ENCODE peak calls at places on chromosome 3, in four cellular contexts. One of them, this sample, is unnamed.
A peak's percentile ranks its signal among the peaks of the same experiment; 100 is the strongest.

GRCh38 chr3:107690522-107691138 is 167.9 kb downstream of the BBX start:
- DNase-seq in astrocyte of the spinal cord: peak; percentile 76
- DNase-seq in GM23338: peak; percentile 87
- DNase-seq in cardiac muscle cell: peak; percentile 59
- DNase-seq in this sample: no peak

GRCh38 chr3:3334456-3334855 is 155.0 kb upstream of the CRBN start:
- DNase-seq in astrocyte of the spinal cord: no peak
- DNase-seq in GM23338: no peak
- DNase-seq in cardiac muscle cell: no peak
- DNase-seq in this sample: no peak

GRCh38 chr3:86830566-86830965 is 160.4 kb downstream of the VGLL3 start:
- DNase-seq in GM23338: no peak
- DNase-seq in astrocyte of the spinal cord: peak; percentile 77
- DNase-seq in cardiac muscle cell: no peak
- DNase-seq in this sample: no peak

GRCh38 chr3:45948409-45948808 is 5.1 kb downstream of the CXCR6 start:
- DNase-seq in astrocyte of the spinal cord: peak; percentile 18
- DNase-seq in cardiac muscle cell: no peak
- DNase-seq in GM23338: no peak
- DNase-seq in this sample: no peak

GRCh38 chr3:194871143-194871863 is 185.6 kb downstream of the FAM43A start:
- DNase-seq in astrocyte of the spinal cord: peak; percentile 90
- DNase-seq in GM23338: peak; percentile 10
- DNase-seq in cardiac muscle cell: peak; percentile 23
- DNase-seq in this sample: no peak

GRCh38 chr3:185658504-185658912 is 72.4 kb downstream of the SENP2 start:
- DNase-seq in GM23338: no peak
- DNase-seq in cardiac muscle cell: no peak
- DNase-seq in astrocyte of the spinal cord: peak; percentile 97
- DNase-seq in this sample: no peak

GRCh38 chr3:188901126-188901525 is 270.6 kb upstream of the TPRG1 start:
- DNase-seq in astrocyte of the spinal cord: peak; percentile 70
- DNase-seq in GM23338: no peak
- DNase-seq in cardiac muscle cell: no peak
- DNase-seq in this sample: no peak

GRCh38 chr3:182465301-182466185 is 327.8 kb upstream of the ATP11B start:
- DNase-seq in GM23338: no peak
- DNase-seq in cardiac muscle cell: no peak
- DNase-seq in astrocyte of the spinal cord: no peak
- DNase-seq in this sample: no peak

GRCh38 chr3:170076715-170077238 is 39.0 kb downstream of the GPR160 start:
- DNase-seq in GM23338: no peak
- DNase-seq in cardiac muscle cell: no peak
- DNase-seq in astrocyte of the spinal cord: peak; percentile 67
- DNase-seq in this sample: no peak

GRCh38 chr3:38015485-38015884 is 14.0 kb downstream of the PLCD1 start:
- DNase-seq in cardiac muscle cell: no peak
- DNase-seq in GM23338: no peak
- DNase-seq in astrocyte of the spinal cord: no peak
- DNase-seq in this sample: no peak

GRCh38 chr3:175266993-175267960 is 408.1 kb downstream of the NAALADL2 start:
- DNase-seq in GM23338: no peak
- DNase-seq in cardiac muscle cell: no peak
- DNase-seq in astrocyte of the spinal cord: peak; percentile 83
- DNase-seq in this sample: no peak

GRCh38 chr3:55725681-55726500 is 238.8 kb upstream of the WNT5A start:
- DNase-seq in astrocyte of the spinal cord: no peak
- DNase-seq in cardiac muscle cell: no peak
- DNase-seq in GM23338: no peak
- DNase-seq in this sample: no peak

GRCh38 chr3:170639003-170639402 is 53.1 kb upstream of the SLC7A14 start:
- DNase-seq in GM23338: no peak
- DNase-seq in cardiac muscle cell: no peak
- DNase-seq in astrocyte of the spinal cord: no peak
- DNase-seq in this sample: no peak

GRCh38 chr3:124760601-124761000 is 30.3 kb downstream of the UMPS start:
- DNase-seq in GM23338: peak; percentile 36
- DNase-seq in astrocyte of the spinal cord: peak; percentile 62
- DNase-seq in cardiac muscle cell: no peak
- DNase-seq in this sample: no peak

GRCh38 chr3:78809941-78810340 is 957.9 kb downstream of the ROBO1 start:
- DNase-seq in astrocyte of the spinal cord: no peak
- DNase-seq in GM23338: no peak
- DNase-seq in cardiac muscle cell: no peak
- DNase-seq in this sample: no peak

GRCh38 chr3:9914559-9915251 is 2.2 kb upstream of the IL17RC start:
- DNase-seq in cardiac muscle cell: no peak
- DNase-seq in GM23338: peak; percentile 81
- DNase-seq in astrocyte of the spinal cord: no peak
- DNase-seq in this sample: no peak

GRCh38 chr3:194685723-194686413 is at the start of gene FAM43A:
- DNase-seq in astrocyte of the spinal cord: peak; percentile 98
- DNase-seq in GM23338: peak; percentile 95
- DNase-seq in cardiac muscle cell: peak; percentile 93
- DNase-seq in this sample: peak; percentile 83

GRCh38 chr3:135237371-135237770 is 442.3 kb downstream of the EPHB1 start:
- DNase-seq in astrocyte of the spinal cord: no peak
- DNase-seq in GM23338: peak; percentile 50
- DNase-seq in cardiac muscle cell: no peak
- DNase-seq in this sample: no peak

GRCh38 chr3:101984356-101984755 is 135.0 kb downstream of the NFKBIZ start:
- DNase-seq in GM23338: no peak
- DNase-seq in astrocyte of the spinal cord: no peak
- DNase-seq in cardiac muscle cell: no peak
- DNase-seq in this sample: no peak

GRCh38 chr3:113753376-113753985 is 6.6 kb downstream of the ATP6V1A start:
- DNase-seq in cardiac muscle cell: no peak
- DNase-seq in GM23338: peak; percentile 77
- DNase-seq in astrocyte of the spinal cord: no peak
- DNase-seq in this sample: no peak

GRCh38 chr3:25592510-25592968 is 72.2 kb downstream of the TOP2B start:
- DNase-seq in GM23338: peak; percentile 59
- DNase-seq in cardiac muscle cell: peak; percentile 70
- DNase-seq in astrocyte of the spinal cord: peak; percentile 85
- DNase-seq in this sample: no peak

GRCh38 chr3:34046154-34046553 is 247.7 kb downstream of the PDCD6IP start:
- DNase-seq in GM23338: no peak
- DNase-seq in astrocyte of the spinal cord: no peak
- DNase-seq in cardiac muscle cell: no peak
- DNase-seq in this sample: no peak

GRCh38 chr3:68773401-68773800 is 158.9 kb downstream of the TAFA4 start:
- DNase-seq in cardiac muscle cell: no peak
- DNase-seq in GM23338: no peak
- DNase-seq in astrocyte of the spinal cord: no peak
- DNase-seq in this sample: no peak

GRCh38 chr3:62113092-62113491 is 260.3 kb downstream of the FEZF2 start:
- DNase-seq in astrocyte of the spinal cord: no peak
- DNase-seq in cardiac muscle cell: no peak
- DNase-seq in GM23338: no peak
- DNase-seq in this sample: no peak

GRCh38 chr3:62110801-62111200 is 262.5 kb downstream of the FEZF2 start:
- DNase-seq in astrocyte of the spinal cord: no peak
- DNase-seq in GM23338: no peak
- DNase-seq in cardiac muscle cell: no peak
- DNase-seq in this sample: no peak

GRCh38 chr3:62109534-62109933 is 263.8 kb downstream of the FEZF2 start:
- DNase-seq in astrocyte of the spinal cord: peak; percentile 94
- DNase-seq in GM23338: peak; percentile 67
- DNase-seq in cardiac muscle cell: no peak
- DNase-seq in this sample: no peak
- TF ChIP-seq CTCF in astrocyte of the spinal cord: peak; percentile 32
- TF ChIP-seq CTCF in GM23338: peak; percentile 57
- TF ChIP-seq CTCF in cardiac muscle cell: peak; percentile 58
- TF ChIP-seq CTCF in this sample: no peak

DNA sequence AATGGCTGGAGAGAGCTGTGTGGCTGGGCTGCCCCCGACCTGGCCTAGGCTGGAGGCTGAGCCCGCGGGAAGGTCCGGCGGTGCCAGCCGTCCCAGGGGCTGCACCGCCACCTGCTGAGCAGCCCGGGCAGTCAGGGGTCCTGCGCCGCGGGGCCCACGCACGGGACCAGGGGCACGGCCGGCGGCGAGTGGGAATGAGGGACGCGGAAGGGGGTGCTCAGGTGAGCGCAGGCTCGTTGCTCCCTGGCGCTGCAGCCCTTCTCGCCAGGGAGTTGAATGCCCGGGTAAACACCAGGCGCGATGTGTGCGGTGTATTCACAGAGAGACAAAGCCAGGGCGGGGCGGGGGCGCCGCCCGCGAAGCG is 666 bp upstream of the SEMA3F start:
- DNase-seq in astrocyte of the spinal cord: no peak
- DNase-seq in GM23338: peak; percentile 51
- DNase-seq in cardiac muscle cell: no peak
- DNase-seq in this sample: peak; percentile 62
- TF ChIP-seq CTCF in astrocyte of the spinal cord: peak; percentile 30
- TF ChIP-seq CTCF in GM23338: no peak
- TF ChIP-seq CTCF in cardiac muscle cell: peak; percentile 31
- TF ChIP-seq CTCF in this sample: no peak

DNA sequence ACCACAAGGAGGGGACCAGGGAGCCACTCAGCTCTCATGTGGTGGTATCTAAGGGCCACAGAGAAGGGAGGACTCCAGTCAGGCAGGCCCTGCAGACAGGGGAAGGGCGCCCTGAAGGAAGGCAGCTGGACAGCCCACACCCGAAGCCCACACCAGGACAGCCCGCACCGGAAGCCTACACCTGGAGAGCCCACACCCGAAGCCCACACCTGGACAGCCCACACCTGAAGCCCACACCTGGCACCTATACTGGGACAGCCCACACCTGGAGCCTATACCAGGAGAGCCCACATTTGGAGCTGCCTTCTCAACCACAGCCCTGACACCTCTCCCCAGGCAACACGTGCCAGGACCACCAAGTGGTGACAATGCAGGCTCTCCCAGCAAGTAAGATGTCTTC is 11.7 kb downstream of the TPRA1 start:
- DNase-seq in cardiac muscle cell: no peak
- DNase-seq in astrocyte of the spinal cord: no peak
- DNase-seq in GM23338: no peak
- DNase-seq in this sample: no peak
- TF ChIP-seq CTCF in cardiac muscle cell: no peak
- TF ChIP-seq CTCF in astrocyte of the spinal cord: no peak
- TF ChIP-seq CTCF in GM23338: no peak
- TF ChIP-seq CTCF in this sample: no peak

DNA sequence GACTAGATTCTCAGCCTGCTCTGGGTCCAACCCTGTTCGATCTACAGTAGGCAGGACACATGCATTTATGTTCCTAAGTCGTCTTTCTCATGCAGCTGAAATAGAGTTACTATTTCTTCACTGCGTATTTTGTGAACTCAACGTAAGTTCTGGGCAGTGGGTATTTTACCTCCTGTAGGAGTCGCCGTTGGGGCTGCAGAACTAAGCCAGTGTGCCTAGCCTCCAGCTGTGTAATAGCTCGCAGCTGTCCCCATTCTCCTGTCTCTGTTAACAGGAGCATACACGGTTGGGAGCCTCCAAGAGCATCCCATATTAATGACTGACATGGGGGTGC is 58.4 kb upstream of the HRH1 start:
- DNase-seq in GM23338: peak; percentile 40
- DNase-seq in cardiac muscle cell: no peak
- DNase-seq in astrocyte of the spinal cord: no peak
- DNase-seq in this sample: no peak
- TF ChIP-seq CTCF in GM23338: peak; percentile 37
- TF ChIP-seq CTCF in cardiac muscle cell: peak; percentile 36
- TF ChIP-seq CTCF in astrocyte of the spinal cord: peak; percentile 47
- TF ChIP-seq CTCF in this sample: no peak

DNA sequence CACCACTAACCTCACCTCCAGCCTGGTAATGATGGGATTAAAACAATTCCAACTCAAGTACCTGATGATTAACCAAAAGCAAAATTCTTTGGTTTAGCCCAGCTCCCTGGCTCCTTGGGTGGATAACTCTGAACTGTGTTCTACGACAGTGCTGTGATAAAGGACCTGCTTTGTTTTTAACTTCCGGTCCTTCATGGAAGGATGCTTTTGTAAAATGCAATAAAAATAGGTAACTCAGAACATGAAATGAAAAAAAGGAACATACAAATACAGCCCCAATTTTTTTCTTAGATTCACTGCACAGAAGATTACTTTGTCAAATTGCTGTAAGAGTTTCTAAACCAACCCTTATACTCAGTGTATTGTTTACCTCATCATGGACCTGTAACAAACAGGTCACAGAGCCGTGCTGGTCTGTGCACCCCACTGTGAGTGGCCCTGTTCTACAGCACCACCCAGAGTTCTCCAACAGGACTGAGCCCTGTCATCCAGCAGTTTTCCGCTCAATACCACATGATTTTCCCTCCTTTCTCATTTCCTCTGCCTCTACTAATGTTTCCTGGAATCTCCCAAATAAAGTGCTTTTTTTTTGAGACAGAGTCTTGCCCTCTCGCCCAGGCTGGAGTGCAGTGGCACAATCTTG is 4.9 kb upstream of the PCYT1A start:
- DNase-seq in cardiac muscle cell: no peak
- DNase-seq in GM23338: peak; percentile 69
- DNase-seq in astrocyte of the spinal cord: no peak
- DNase-seq in this sample: no peak
- TF ChIP-seq CTCF in cardiac muscle cell: no peak
- TF ChIP-seq CTCF in GM23338: peak; percentile 32
- TF ChIP-seq CTCF in astrocyte of the spinal cord: no peak
- TF ChIP-seq CTCF in this sample: no peak

GRCh38 chr3:180996415-180996932 is 6.9 kb upstream of the DNAJC19 start:
- DNase-seq in astrocyte of the spinal cord: no peak
- DNase-seq in cardiac muscle cell: no peak
- DNase-seq in GM23338: no peak
- DNase-seq in this sample: no peak
- TF ChIP-seq CTCF in astrocyte of the spinal cord: no peak
- TF ChIP-seq CTCF in cardiac muscle cell: no peak
- TF ChIP-seq CTCF in GM23338: no peak
- TF ChIP-seq CTCF in this sample: no peak